ENCODE peak calls at places on chromosomes 2 and 18, in seven cellular contexts. D, N, C, Y, U, O and J are unnamed samples.

GRCh38 chr2:30798536-30798991 is 8.7 kb downstream of the CAPN13 start:
- DNase-seq in D (no peak), N (no peak), C (no peak), Y (no peak), U (no peak), O (no peak), J (no peak)

GRCh38 chr18:47345996-47346395 is 94.5 kb upstream of the SKOR2 start:
- DNase-seq in D (no peak), N (no peak), C (no peak), Y (no peak), U (no peak), O (no peak), J (no peak)

GRCh38 chr2:3741867-3742602 is 38.7 kb downstream of the DCDC2C start:
- DNase-seq in D (no peak), N (no peak), C (no peak), Y (no peak), U (no peak), O (no peak), J (no peak)

GRCh38 chr18:61732854-61733253 is 160.0 kb downstream of the RNF152 start:
- DNase-seq in D (no peak), N (no peak), C (no peak), Y (no peak), U (no peak), O (no peak), J (peak; percentile 29)

GRCh38 chr2:68465081-68465916 is 1.8 kb downstream of the FBXO48 start:
- DNase-seq in D (peak; percentile 41), N (no peak), C (peak; percentile 61), Y (no peak), U (no peak), O (no peak), J (peak; percentile 44)

GRCh38 chr2:96084006-96084857 is 32.1 kb downstream of the ADRA2B start:
- DNase-seq in D (no peak), N (no peak), C (no peak), Y (no peak), U (no peak), O (peak; percentile 8), J (no peak)

GRCh38 chr18:48126240-48126639 is 195.8 kb upstream of the SMAD2 start:
- DNase-seq in D (no peak), N (no peak), C (no peak), Y (no peak), U (no peak), O (no peak), J (no peak)

GRCh38 chr2:39919511-39920317 is 140.7 kb upstream of the THUMPD2 start:
- DNase-seq in D (no peak), N (no peak), C (no peak), Y (no peak), U (no peak), O (no peak), J (no peak)

GRCh38 chr18:53408271-53408670 is 816.2 kb downstream of the MBD2 start:
- DNase-seq in D (no peak), N (no peak), C (no peak), Y (no peak), U (no peak), O (no peak), J (no peak)

GRCh38 chr2:233983445-233983844 is 66.3 kb downstream of the TRPM8 start:
- DNase-seq in D (no peak), N (no peak), C (no peak), Y (no peak), U (no peak), O (no peak), J (no peak)

GRCh38 chr2:85682378-85682777 is 11.8 kb upstream of the GNLY start:
- DNase-seq in D (no peak), N (no peak), C (no peak), Y (no peak), U (no peak), O (no peak), J (no peak)

GRCh38 chr2:174059178-174059874 is 94.2 kb upstream of the SP3 start:
- DNase-seq in D (peak; percentile 93), N (no peak), C (peak; percentile 78), Y (no peak), U (peak; percentile 23), O (no peak), J (peak; percentile 87)

GRCh38 chr18:67513285-67513684 is 3.2 kb downstream of the DSEL start:
- DNase-seq in D (peak; percentile 54), N (no peak), C (no peak), Y (no peak), U (no peak), O (no peak), J (no peak)

GRCh38 chr2:240278661-240279060 is 138.2 kb upstream of the OTOS start:
- DNase-seq in D (no peak), N (no peak), C (no peak), Y (no peak), U (no peak), O (no peak), J (peak; percentile 21)

GRCh38 chr2:102686479-102687439 is 67.4 kb downstream of the SLC9A2 start:
- DNase-seq in D (no peak), N (no peak), C (no peak), Y (no peak), U (peak; percentile 45), O (no peak), J (no peak)